ENCODE peak calls at places on chromosomes 11 and 22, in four cellular contexts. One of them, this sample, is unnamed.

GRCh38 chr11:69343401-69344321 is 49.7 kb downstream of the MYEOV start:
- DNase-seq in SK-N-SH: no peak
- DNase-seq in HCT116: no peak
- DNase-seq in K562: no peak
- DNase-seq in this sample: no peak

GRCh38 chr22:23061471-23062280 is 8.6 kb upstream of the GNAZ start:
- DNase-seq in SK-N-SH: peak
- DNase-seq in K562: no peak
- DNase-seq in HCT116: no peak
- DNase-seq in this sample: no peak

GRCh38 chr22:47806894-47807293 is 1044.4 kb downstream of the TBC1D22A start:
- DNase-seq in SK-N-SH: no peak
- DNase-seq in K562: no peak
- DNase-seq in HCT116: no peak
- DNase-seq in this sample: no peak

GRCh38 chr11:14927146-14927545 is 35.1 kb upstream of the CYP2R1 start:
- DNase-seq in K562: no peak
- DNase-seq in HCT116: no peak
- DNase-seq in SK-N-SH: no peak
- DNase-seq in this sample: no peak

GRCh38 chr11:22657101-22657694 is 9.2 kb upstream of the GAS2 start:
- DNase-seq in HCT116: no peak
- DNase-seq in K562: no peak
- DNase-seq in SK-N-SH: no peak
- DNase-seq in this sample: no peak

GRCh38 chr11:61903845-61904244 is 12.5 kb upstream of the FADS3 start:
- DNase-seq in K562: no peak
- DNase-seq in HCT116: no peak
- DNase-seq in SK-N-SH: no peak
- DNase-seq in this sample: no peak

GRCh38 chr22:30947821-30948454 is 20.6 kb downstream of the MORC2 start:
- DNase-seq in HCT116: peak
- DNase-seq in K562: peak
- DNase-seq in SK-N-SH: peak
- DNase-seq in this sample: peak

GRCh38 chr11:61791737-61792309 is 576 bp downstream of the TMEM258 start:
- DNase-seq in K562: peak
- DNase-seq in SK-N-SH: peak
- DNase-seq in HCT116: peak
- DNase-seq in this sample: peak

GRCh38 chr11:119373917-119374631 is 7.4 kb downstream of the USP2 start:
- DNase-seq in K562: peak
- DNase-seq in SK-N-SH: peak
- DNase-seq in HCT116: no peak
- DNase-seq in this sample: peak

GRCh38 chr11:68337399-68337835 is 25.0 kb downstream of the LRP5 start:
- DNase-seq in K562: no peak
- DNase-seq in HCT116: no peak
- DNase-seq in SK-N-SH: no peak
- DNase-seq in this sample: no peak

GRCh38 chr11:118002541-118003019 is 16.4 kb downstream of the IL10RA start:
- DNase-seq in SK-N-SH: no peak
- DNase-seq in HCT116: no peak
- DNase-seq in K562: peak
- DNase-seq in this sample: no peak

GRCh38 chr11:66866420-66867010 is 9.7 kb downstream of the LRFN4 start:
- DNase-seq in HCT116: no peak
- DNase-seq in SK-N-SH: no peak
- DNase-seq in K562: no peak
- DNase-seq in this sample: no peak

GRCh38 chr11:4697583-4697982 is at the start of gene OR51E2:
- DNase-seq in K562: peak
- DNase-seq in SK-N-SH: no peak
- DNase-seq in HCT116: no peak
- DNase-seq in this sample: no peak

GRCh38 chr22:20223421-20224245 is 44.5 kb downstream of the RTN4R start:
- DNase-seq in SK-N-SH: no peak
- DNase-seq in K562: no peak
- DNase-seq in HCT116: no peak
- DNase-seq in this sample: no peak

GRCh38 chr22:44729391-44730012 is 22.9 kb upstream of the ARHGAP8 start:
- DNase-seq in HCT116: no peak
- DNase-seq in K562: no peak
- DNase-seq in SK-N-SH: peak
- DNase-seq in this sample: no peak

GRCh38 chr11:23959466-23959865 is 537.4 kb upstream of the LUZP2 start:
- DNase-seq in SK-N-SH: no peak
- DNase-seq in K562: no peak
- DNase-seq in HCT116: no peak
- DNase-seq in this sample: no peak

GRCh38 chr11:74024630-74025029 is 15.7 kb upstream of the UCP3 start:
- DNase-seq in K562: peak
- DNase-seq in HCT116: no peak
- DNase-seq in SK-N-SH: no peak
- DNase-seq in this sample: no peak

GRCh38 chr22:45240137-45240809 is 421 bp downstream of the KIAA0930 start:
- DNase-seq in HCT116: no peak
- DNase-seq in SK-N-SH: peak
- DNase-seq in K562: no peak
- DNase-seq in this sample: no peak

GRCh38 chr11:46347637-46348311 is 511 bp downstream of the DGKZ start:
- DNase-seq in HCT116: no peak
- DNase-seq in K562: no peak
- DNase-seq in SK-N-SH: peak
- DNase-seq in this sample: no peak

GRCh38 chr22:36334081-36334831 is 53.5 kb downstream of the MYH9 start:
- DNase-seq in SK-N-SH: no peak
- DNase-seq in HCT116: no peak
- DNase-seq in K562: peak
- DNase-seq in this sample: no peak

GRCh38 chr22:45296628-45297297 is 12.0 kb downstream of the UPK3A start:
- DNase-seq in SK-N-SH: no peak
- DNase-seq in K562: no peak
- DNase-seq in HCT116: no peak
- DNase-seq in this sample: no peak

GRCh38 chr11:72202571-72202970 is 10.6 kb downstream of the FOLR1 start:
- DNase-seq in HCT116: no peak
- DNase-seq in SK-N-SH: no peak
- DNase-seq in K562: no peak
- DNase-seq in this sample: no peak

GRCh38 chr11:20397281-20397680 is 9.8 kb downstream of the PRMT3 start:
- DNase-seq in SK-N-SH: peak
- DNase-seq in K562: peak
- DNase-seq in HCT116: peak
- DNase-seq in this sample: peak

GRCh38 chr11:128523616-128524015 is 63.7 kb downstream of the ETS1 start:
- DNase-seq in K562: no peak
- DNase-seq in SK-N-SH: no peak
- DNase-seq in HCT116: no peak
- DNase-seq in this sample: no peak

GRCh38 chr22:32544953-32545558 is 70.4 kb downstream of the FBXO7 start:
- DNase-seq in SK-N-SH: no peak
- DNase-seq in HCT116: no peak
- DNase-seq in K562: no peak
- DNase-seq in this sample: no peak

GRCh38 chr11:93842461-93842860 is 8.0 kb downstream of the VSTM5 start:
- DNase-seq in K562: peak
- DNase-seq in SK-N-SH: no peak
- DNase-seq in HCT116: peak
- DNase-seq in this sample: no peak

GRCh38 chr11:45399166-45399565 is 113.0 kb upstream of the SYT13 start:
- DNase-seq in HCT116: no peak
- DNase-seq in K562: no peak
- DNase-seq in SK-N-SH: no peak
- DNase-seq in this sample: no peak

GRCh38 chr11:4433852-4434251 is 15.2 kb upstream of the OR52K2 start:
- DNase-seq in SK-N-SH: no peak
- DNase-seq in HCT116: no peak
- DNase-seq in K562: no peak
- DNase-seq in this sample: no peak

GRCh38 chr11:118206612-118207031 is 18.2 kb downstream of the JAML start:
- DNase-seq in SK-N-SH: no peak
- DNase-seq in HCT116: no peak
- DNase-seq in K562: no peak
- DNase-seq in this sample: no peak

GRCh38 chr11:65498042-65498726 is 661 bp upstream of the MALAT1 start:
- DNase-seq in SK-N-SH: no peak
- DNase-seq in HCT116: no peak
- DNase-seq in K562: peak
- DNase-seq in this sample: no peak

GRCh38 chr11:93648168-93648567 is 13.3 kb upstream of the CEP295 start:
- DNase-seq in HCT116: no peak
- DNase-seq in K562: peak
- DNase-seq in SK-N-SH: no peak
- DNase-seq in this sample: peak

GRCh38 chr22:23820748-23821211 is 18.0 kb downstream of the DERL3 start:
- DNase-seq in K562: no peak
- DNase-seq in HCT116: no peak
- DNase-seq in SK-N-SH: peak
- DNase-seq in this sample: no peak

GRCh38 chr11:6604081-6604626 is 580 bp downstream of the ILK start:
- DNase-seq in SK-N-SH: peak
- DNase-seq in HCT116: no peak
- DNase-seq in K562: peak
- DNase-seq in this sample: peak

DNA sequence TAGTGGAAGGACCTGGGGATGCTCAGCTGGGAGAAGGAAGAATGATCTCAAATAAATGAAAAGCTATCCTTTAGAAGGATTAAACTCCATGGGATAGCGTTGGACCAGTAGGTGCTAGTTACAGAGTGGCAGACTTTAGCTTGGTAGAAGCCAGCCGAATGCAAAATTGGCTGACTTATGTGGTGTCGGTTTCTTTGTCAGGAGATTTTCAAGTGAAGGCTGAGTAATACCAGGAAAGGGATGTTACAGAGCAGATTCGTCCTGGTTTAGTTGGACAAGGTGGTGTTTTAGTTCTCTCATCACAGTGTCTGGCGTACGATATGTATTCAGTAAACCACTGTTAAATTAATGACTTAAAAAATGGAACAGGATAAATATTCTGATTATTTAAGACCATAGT is 26.0 kb downstream of the FDX1 start:
- DNase-seq in K562: no peak
- DNase-seq in HCT116: no peak
- DNase-seq in SK-N-SH: no peak
- DNase-seq in this sample: no peak
- TF ChIP-seq ELF1 in K562: no peak
- TF ChIP-seq ELF1 in HCT116: no peak
- TF ChIP-seq ELF1 in SK-N-SH: no peak
- TF ChIP-seq ELF1 in this sample: no peak

GRCh38 chr22:41949297-41949965 is 2.5 kb upstream of the CENPM start:
- DNase-seq in HCT116: no peak
- DNase-seq in K562: no peak
- DNase-seq in SK-N-SH: no peak
- DNase-seq in this sample: no peak

GRCh38 chr22:41952713-41953112 is 763 bp downstream of the SMIM45 start:
- DNase-seq in HCT116: no peak
- DNase-seq in K562: no peak
- DNase-seq in SK-N-SH: no peak
- DNase-seq in this sample: no peak

GRCh38 chr22:41948142-41948541 is 1.2 kb upstream of the CENPM start:
- DNase-seq in SK-N-SH: no peak
- DNase-seq in HCT116: no peak
- DNase-seq in K562: no peak
- DNase-seq in this sample: peak

GRCh38 chr22:41947181-41948080 is 479 bp upstream of the CENPM start:
- DNase-seq in SK-N-SH: no peak
- DNase-seq in K562: peak
- DNase-seq in HCT116: no peak
- DNase-seq in this sample: no peak

DNA sequence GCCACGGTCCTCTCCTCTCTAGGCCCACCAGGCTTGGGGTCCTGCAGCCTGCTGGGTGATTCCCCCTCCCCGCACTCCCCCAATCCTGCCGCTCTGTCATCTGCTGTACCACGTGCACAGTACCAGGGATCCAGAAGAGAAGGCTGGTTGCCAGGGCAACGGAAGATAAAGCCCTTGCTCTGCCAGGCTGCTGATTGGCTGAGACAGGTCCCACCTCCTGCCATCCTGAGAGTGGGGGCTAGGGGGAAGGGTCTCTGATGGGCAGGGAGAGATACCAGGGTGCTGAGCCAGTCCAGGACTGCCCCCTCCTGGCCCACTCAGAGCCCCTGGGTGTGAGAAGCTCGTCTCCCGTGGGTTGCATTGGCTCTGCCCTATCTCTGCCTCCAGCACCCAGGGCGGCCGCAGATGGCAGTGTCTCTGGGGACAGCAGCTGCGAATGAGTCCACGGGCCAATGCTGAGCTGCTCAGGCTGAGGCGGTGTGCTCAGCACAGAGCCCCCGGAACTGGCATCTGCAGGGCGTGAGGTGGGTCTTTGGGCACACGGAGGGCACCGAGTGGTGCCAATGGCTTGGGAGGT is at the start of gene SMIM45:
- DNase-seq in K562: no peak
- DNase-seq in SK-N-SH: peak
- DNase-seq in HCT116: no peak
- DNase-seq in this sample: no peak
- TF ChIP-seq ELF1 in K562: no peak
- TF ChIP-seq ELF1 in SK-N-SH: no peak
- TF ChIP-seq ELF1 in HCT116: no peak
- TF ChIP-seq ELF1 in this sample: no peak

DNA sequence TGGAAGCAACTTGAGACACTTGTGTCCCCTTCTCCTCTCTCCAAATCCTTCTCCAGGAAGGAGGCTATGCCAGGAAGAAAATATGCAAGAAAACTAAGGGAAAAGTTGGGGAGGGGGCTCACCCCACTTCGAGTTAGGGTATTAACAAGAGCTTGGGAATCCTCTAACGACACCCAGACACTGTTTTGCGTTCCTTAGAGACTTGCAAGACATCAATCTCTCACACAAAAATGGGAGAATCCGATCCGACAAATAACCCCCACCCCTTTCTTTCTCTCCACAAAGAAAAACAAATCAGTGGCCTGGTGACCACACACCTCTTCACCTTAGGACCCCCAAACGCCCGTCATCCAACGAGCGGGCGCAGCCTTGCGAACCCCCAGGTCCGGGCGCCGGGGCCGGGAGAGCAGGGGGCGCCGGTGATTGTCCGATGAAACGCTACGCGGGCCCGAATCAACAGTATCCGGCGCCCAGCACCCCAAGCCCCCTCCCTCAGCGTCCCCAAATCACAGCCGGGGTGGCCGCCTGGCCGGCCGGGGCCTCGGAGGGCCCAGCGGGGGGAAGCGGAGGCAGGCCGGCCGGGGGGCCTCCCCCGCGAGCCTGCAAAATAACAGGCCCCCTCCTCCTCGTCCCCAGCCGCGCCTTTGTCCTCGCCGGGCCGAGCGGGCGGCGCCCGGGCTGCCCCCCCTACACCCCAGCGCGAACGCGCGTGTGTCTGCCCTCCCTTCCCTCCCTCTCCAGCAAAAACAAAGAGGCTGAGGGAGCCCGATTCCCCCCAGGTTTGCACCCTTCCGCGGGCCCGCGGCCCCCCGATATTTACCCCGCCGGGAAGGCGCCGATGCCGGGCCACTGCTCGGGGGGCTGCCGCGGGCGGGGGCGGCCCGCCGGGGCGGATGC is 645 bp downstream of the CSNK1E start:
- DNase-seq in SK-N-SH: peak
- DNase-seq in HCT116: no peak
- DNase-seq in K562: peak
- DNase-seq in this sample: no peak
- TF ChIP-seq ELF1 in SK-N-SH: no peak
- TF ChIP-seq ELF1 in HCT116: no peak
- TF ChIP-seq ELF1 in K562: no peak
- TF ChIP-seq ELF1 in this sample: no peak

GRCh38 chr22:27706489-27706888 is 95.1 kb downstream of the MN1 start:
- DNase-seq in HCT116: no peak
- DNase-seq in K562: no peak
- DNase-seq in SK-N-SH: no peak
- DNase-seq in this sample: no peak
- TF ChIP-seq ELF1 in HCT116: no peak
- TF ChIP-seq ELF1 in K562: no peak
- TF ChIP-seq ELF1 in SK-N-SH: no peak
- TF ChIP-seq ELF1 in this sample: no peak

This sample was measured in HepG2.